ENCODE peak calls at places on chromosomes 12 and 14, in four cellular contexts. One of them, this sample, is unnamed.

GRCh38 chr14:34450542-34450915 is 11.5 kb downstream of the SPTSSA start:
- DNase-seq in A172: no peak
- DNase-seq in SK-MEL-5: no peak
- DNase-seq in foreskin fibroblast: no peak
- DNase-seq in this sample: no peak

GRCh38 chr14:69662636-69663321 is 51.4 kb downstream of the SUSD6 start:
- DNase-seq in SK-MEL-5: no peak
- DNase-seq in A172: no peak
- DNase-seq in foreskin fibroblast: no peak
- DNase-seq in this sample: no peak

GRCh38 chr12:85310025-85310424 is 30.0 kb downstream of the ALX1 start:
- DNase-seq in A172: no peak
- DNase-seq in SK-MEL-5: no peak
- DNase-seq in foreskin fibroblast: peak
- DNase-seq in this sample: no peak

GRCh38 chr14:68757618-68758081 is 35.2 kb downstream of the ZFP36L1 start:
- DNase-seq in A172: no peak
- DNase-seq in foreskin fibroblast: no peak
- DNase-seq in SK-MEL-5: no peak
- DNase-seq in this sample: no peak

GRCh38 chr12:121036810-121037326 is 2.2 kb downstream of the OASL start:
- DNase-seq in A172: peak
- DNase-seq in foreskin fibroblast: peak
- DNase-seq in SK-MEL-5: peak
- DNase-seq in this sample: no peak

GRCh38 chr14:105131241-105131640 is 37.3 kb downstream of the JAG2 start:
- DNase-seq in A172: no peak
- DNase-seq in foreskin fibroblast: no peak
- DNase-seq in SK-MEL-5: no peak
- DNase-seq in this sample: no peak

GRCh38 chr12:19412844-19413243 is 26.4 kb upstream of the AEBP2 start:
- DNase-seq in A172: no peak
- DNase-seq in foreskin fibroblast: no peak
- DNase-seq in SK-MEL-5: no peak
- DNase-seq in this sample: no peak

GRCh38 chr12:105100998-105101397 is 6.5 kb upstream of the WASHC4 start:
- DNase-seq in SK-MEL-5: peak
- DNase-seq in A172: no peak
- DNase-seq in foreskin fibroblast: peak
- DNase-seq in this sample: no peak

GRCh38 chr14:103108749-103109207 is 14.3 kb downstream of the EXOC3L4 start:
- DNase-seq in SK-MEL-5: no peak
- DNase-seq in foreskin fibroblast: no peak
- DNase-seq in A172: peak
- DNase-seq in this sample: peak